ENCODE peak calls at places on chromosomes 16 and 17, in seven cellular contexts. M is PC-3, C is IMR-90, D is AG04450, E is transverse colon, R is lower lobe of right lung, X is cardiac muscle cell. T is an unnamed sample. For H3K27me3, the result is how much of the 10 kb centered on the place peaks cover.

GRCh38 chr17:65536573-65537342 is 24.7 kb downstream of the AXIN2 start:
- DNase-seq in M (no peak), C (no peak), E (no peak), X (no peak), D (no peak), R (no peak), T (no peak)

GRCh38 chr16:77877712-77878111 is 89.3 kb downstream of the VAT1L start:
- DNase-seq in E (no peak), R (no peak), X (no peak), D (peak), C (peak), M (peak), T (peak)

GRCh38 chr17:2693561-2694380 is 17.8 kb downstream of the CLUH start:
- DNase-seq in X (no peak), M (no peak), D (no peak), R (no peak), E (peak), C (no peak), T (no peak)

GRCh38 chr17:77285594-77286390 is 145.0 kb downstream of the SEC14L1 start:
- DNase-seq in M (peak), D (peak), C (peak), E (peak), R (peak), X (no peak), T (peak)

GRCh38 chr17:44069974-44070454 is 521 bp upstream of the G6PC3 start:
- DNase-seq in M (no peak), R (no peak), E (no peak), C (no peak), X (no peak), D (no peak), T (no peak)

GRCh38 chr17:72658675-72659074 is 433.8 kb downstream of the SLC39A11 start:
- DNase-seq in C (no peak), M (no peak), E (no peak), D (no peak), R (no peak), X (peak), T (no peak)

GRCh38 chr17:8047769-8048110 is 8.9 kb downstream of the ALOX15B start:
- DNase-seq in X (no peak), R (no peak), M (no peak), D (no peak), E (no peak), C (no peak), T (no peak)

GRCh38 chr17:45016823-45017222 is 34.6 kb downstream of the DCAKD start:
- DNase-seq in C (no peak), M (peak), E (no peak), X (no peak), R (no peak), D (no peak), T (no peak)

GRCh38 chr16:55569025-55569424 is 2.5 kb downstream of the CAPNS2 start:
- DNase-seq in C (peak), D (no peak), E (no peak), X (no peak), M (no peak), R (no peak), T (peak)

GRCh38 chr17:35841505-35841904 is 27.2 kb downstream of the HEATR9 start:
- DNase-seq in X (no peak), D (no peak), R (no peak), C (peak), E (no peak), M (no peak), T (no peak)

GRCh38 chr17:38454528-38454927 is 26.3 kb downstream of the ARHGAP23 start:
- DNase-seq in X (no peak), D (no peak), C (peak), R (peak), E (peak), M (peak), T (no peak)

GRCh38 chr16:318628-319027 is 33.9 kb downstream of the AXIN1 start:
- DNase-seq in D (no peak), R (no peak), E (no peak), X (peak), C (no peak), M (no peak), T (no peak)

GRCh38 chr17:68777243-68777855 is 176.2 kb upstream of the FAM20A start:
- DNase-seq in D (peak), E (peak), X (peak), M (peak), C (peak), R (no peak), T (peak)

GRCh38 chr16:64206877-64207276 is 915.0 kb downstream of the CDH11 start:
- DNase-seq in E (no peak), X (no peak), C (peak), R (no peak), D (no peak), M (no peak), T (no peak)

GRCh38 chr17:27390540-27390939 is 65.7 kb upstream of the KSR1 start:
- DNase-seq in R (no peak), X (no peak), E (no peak), D (no peak), C (no peak), M (no peak), T (no peak)

GRCh38 chr16:85037050-85037410 is 9.4 kb downstream of the KIAA0513 start:
- DNase-seq in M (peak), C (peak), E (no peak), D (peak), R (no peak), X (no peak), T (peak)

GRCh38 chr17:73232587-73233373 is 28.9 kb downstream of the CPSF4L start:
- DNase-seq in R (peak), X (peak), C (peak), D (no peak), E (peak), M (peak), T (peak)

GRCh38 chr17:6796887-6797490 is 21.0 kb downstream of the FBXO39 start:
- DNase-seq in R (no peak), M (peak), E (no peak), D (no peak), X (no peak), C (no peak), T (peak)

GRCh38 chr17:76736349-76737081 is 616 bp downstream of the SRSF2 start:
- DNase-seq in C (peak), M (no peak), R (peak), D (no peak), X (peak), E (peak), T (no peak)

GRCh38 chr16:2596747-2597559 is 59.1 kb downstream of the PDPK1 start:
- DNase-seq in X (no peak), R (peak), M (no peak), C (no peak), D (no peak), E (no peak), T (no peak)

GRCh38 chr17:82440991-82441627 is 9.4 kb downstream of the CYBC1 start:
- DNase-seq in X (no peak), D (no peak), R (no peak), E (no peak), M (no peak), C (no peak), T (no peak)

GRCh38 chr17:7834554-7834890 is 505 bp downstream of the KDM6B start:
- DNase-seq in D (no peak), C (no peak), X (no peak), E (peak), R (peak), M (no peak), T (peak)

DNA sequence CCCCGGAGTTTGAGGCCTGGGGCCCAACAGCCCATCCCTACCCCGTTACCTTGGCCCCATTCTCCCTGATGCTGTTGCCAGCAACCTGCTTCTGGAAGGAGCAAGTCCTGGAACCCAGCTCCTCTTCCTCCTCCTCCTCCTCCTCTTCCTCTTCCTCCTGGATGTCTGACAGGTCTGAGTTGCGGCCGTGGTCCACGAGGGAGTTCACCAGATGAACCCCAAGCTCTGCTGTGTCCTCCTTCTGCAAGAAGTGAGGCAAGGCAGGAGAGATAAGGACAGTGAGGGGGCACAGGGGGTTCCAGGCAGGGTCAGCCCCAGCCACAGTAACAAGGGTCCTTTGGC is 18.7 kb downstream of the TSPOAP1 start:
- DNase-seq in C (no peak), D (no peak), R (no peak), X (no peak), E (no peak), M (no peak), T (no peak)
- H3K27ac ChIP-seq in C (no peak), D (no peak), R (no peak), X (no peak), E (no peak), M (no peak), T (no peak)

GRCh38 chr16:49468611-49469322 is 95.2 kb downstream of the C16orf78 start:
- DNase-seq in R (peak), X (no peak), C (no peak), M (no peak), D (no peak), E (no peak), T (no peak)

GRCh38 chr16:49471038-49471727 is 97.6 kb downstream of the C16orf78 start:
- DNase-seq in X (no peak), C (no peak), R (no peak), D (no peak), M (no peak), E (peak), T (no peak)

GRCh38 chr16:49469930-49470451 is 96.4 kb downstream of the C16orf78 start:
- DNase-seq in X (no peak), D (no peak), M (no peak), C (no peak), R (peak), E (no peak), T (no peak)

GRCh38 chr16:49469323-49469670 is 95.7 kb downstream of the C16orf78 start:
- DNase-seq in E (no peak), M (no peak), D (no peak), R (no peak), X (no peak), C (no peak), T (no peak)

DNA sequence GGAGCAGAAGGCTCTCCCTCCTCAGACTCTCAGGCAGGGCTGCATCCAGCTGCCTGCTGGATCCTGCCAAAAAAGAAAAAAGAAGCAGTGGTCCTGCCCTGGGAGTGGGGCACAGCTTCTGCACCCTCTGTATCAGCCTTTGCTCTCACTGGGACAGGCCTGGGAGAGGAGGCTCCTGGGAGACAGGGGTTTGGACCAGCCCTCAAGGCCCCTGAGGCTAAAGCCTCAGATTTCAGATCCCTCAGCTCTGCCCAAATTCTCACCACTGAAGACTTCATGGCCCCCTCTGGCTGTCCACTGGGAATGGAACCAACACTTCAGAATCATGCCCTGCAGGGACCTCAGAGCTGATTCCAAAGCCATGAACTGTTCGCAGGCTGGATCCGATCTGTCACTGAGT is 96.9 kb downstream of the C16orf78 start:
- DNase-seq in R (peak), X (no peak), M (no peak), D (no peak), C (no peak), E (no peak), T (no peak)
- H3K27me3 ChIP-seq in R (under half), X (under half), M (under half), D (under half), C (under half), E (under half), T (under half)

GRCh38 chr17:59002848-59003247 is 103.8 kb downstream of the TRIM37 start:
- DNase-seq in X (no peak), D (no peak), E (no peak), R (no peak), M (no peak), C (peak), T (no peak)

GRCh38 chr17:59003860-59004259 is 102.8 kb downstream of the TRIM37 start:
- DNase-seq in D (no peak), C (no peak), M (no peak), E (no peak), X (no peak), R (no peak), T (no peak)

GRCh38 chr17:59000022-59000421 is 106.7 kb downstream of the TRIM37 start:
- DNase-seq in E (no peak), M (no peak), X (no peak), D (no peak), C (no peak), R (no peak), T (no peak)

GRCh38 chr17:59001158-59001814 is 105.4 kb downstream of the TRIM37 start:
- DNase-seq in C (peak), M (peak), D (no peak), E (peak), R (peak), X (no peak), T (no peak)

DNA sequence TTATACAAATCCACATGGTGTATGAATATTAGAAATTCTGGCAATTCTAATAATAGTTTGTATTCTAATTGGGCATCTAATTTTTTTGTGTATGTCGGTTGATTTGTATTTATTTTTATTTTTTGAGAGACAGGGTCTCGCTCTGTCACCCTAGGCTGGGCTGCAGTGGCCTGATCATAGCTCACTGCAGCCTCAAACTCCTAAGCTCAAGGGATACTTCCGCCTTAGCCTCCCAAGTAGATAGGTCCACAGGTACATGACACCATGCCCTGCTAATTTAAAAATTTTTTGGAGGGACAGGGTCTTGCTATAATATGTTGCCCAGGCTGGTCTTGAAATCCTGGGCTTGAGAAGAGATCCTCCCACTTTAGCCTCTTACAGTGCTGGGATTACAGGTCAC is 104.6 kb downstream of the TRIM37 start:
- DNase-seq in E (no peak), D (no peak), X (no peak), R (no peak), M (no peak), C (no peak), T (no peak)
- H3K27ac ChIP-seq in E (no peak), D (no peak), X (no peak), R (peak), M (no peak), C (peak), T (no peak)

GRCh38 chr17:46817901-46818209 is 637 bp downstream of the WNT3 start:
- DNase-seq in X (no peak), R (no peak), D (no peak), E (no peak), M (no peak), C (no peak), T (no peak)
- H3K27me3 ChIP-seq in X (half or more), R (half or more), D (half or more), E (half or more), M (under half), C (half or more), T (half or more)

T was measured in foreskin keratinocyte.